ENCODE peak calls at places on chromosomes 1 and 21, in six cellular contexts. One of them, this sample, is unnamed.

GRCh38 chr1:44154665-44155064 is 13.2 kb upstream of the KLF18 start:
- DNase-seq in MM.1S: no peak
- DNase-seq in anterior cingulate cortex: no peak
- DNase-seq in NB4: no peak
- DNase-seq in GM19239: no peak
- DNase-seq in kidney tubule cell: peak; percentile 23
- DNase-seq in this sample: peak; percentile 13

GRCh38 chr1:17587693-17588047 is 48.2 kb downstream of the ARHGEF10L start:
- DNase-seq in MM.1S: no peak
- DNase-seq in anterior cingulate cortex: no peak
- DNase-seq in NB4: no peak
- DNase-seq in GM19239: no peak
- DNase-seq in kidney tubule cell: peak; percentile 70
- DNase-seq in this sample: peak; percentile 24

GRCh38 chr1:215992620-215993019 is 425.5 kb downstream of the KCTD3 start:
- DNase-seq in MM.1S: peak; percentile 14
- DNase-seq in anterior cingulate cortex: no peak
- DNase-seq in NB4: peak; percentile 12
- DNase-seq in GM19239: no peak
- DNase-seq in kidney tubule cell: peak; percentile 49
- DNase-seq in this sample: peak; percentile 8

GRCh38 chr1:20187103-20187812 is 940 bp upstream of the PLA2G2C start:
- DNase-seq in MM.1S: no peak
- DNase-seq in anterior cingulate cortex: peak; percentile 73
- DNase-seq in NB4: no peak
- DNase-seq in GM19239: no peak
- DNase-seq in kidney tubule cell: peak; percentile 3
- DNase-seq in this sample: no peak

GRCh38 chr1:196535727-196536126 is 72.5 kb downstream of the KCNT2 start:
- DNase-seq in MM.1S: peak; percentile 46
- DNase-seq in anterior cingulate cortex: no peak
- DNase-seq in NB4: peak; percentile 50
- DNase-seq in GM19239: no peak
- DNase-seq in kidney tubule cell: peak; percentile 29
- DNase-seq in this sample: peak; percentile 48

GRCh38 chr1:36217667-36218066 is 6.6 kb upstream of the THRAP3 start:
- DNase-seq in MM.1S: no peak
- DNase-seq in anterior cingulate cortex: no peak
- DNase-seq in NB4: peak; percentile 30
- DNase-seq in GM19239: no peak
- DNase-seq in kidney tubule cell: peak; percentile 50
- DNase-seq in this sample: peak; percentile 27

GRCh38 chr1:203584040-203584439 is 42.6 kb upstream of the ATP2B4 start:
- DNase-seq in MM.1S: no peak
- DNase-seq in anterior cingulate cortex: no peak
- DNase-seq in NB4: no peak
- DNase-seq in GM19239: no peak
- DNase-seq in kidney tubule cell: no peak
- DNase-seq in this sample: no peak

GRCh38 chr1:192378878-192379277 is 62.1 kb downstream of the RGS21 start:
- DNase-seq in MM.1S: no peak
- DNase-seq in anterior cingulate cortex: no peak
- DNase-seq in NB4: no peak
- DNase-seq in GM19239: no peak
- DNase-seq in kidney tubule cell: no peak
- DNase-seq in this sample: no peak

GRCh38 chr1:203778789-203779188 is 13.8 kb downstream of the LAX1 start:
- DNase-seq in MM.1S: no peak
- DNase-seq in anterior cingulate cortex: no peak
- DNase-seq in NB4: no peak
- DNase-seq in GM19239: no peak
- DNase-seq in kidney tubule cell: no peak
- DNase-seq in this sample: no peak

GRCh38 chr21:18002393-18002792 is 183.2 kb upstream of the C21orf91 start:
- DNase-seq in MM.1S: no peak
- DNase-seq in anterior cingulate cortex: no peak
- DNase-seq in NB4: no peak
- DNase-seq in GM19239: no peak
- DNase-seq in kidney tubule cell: no peak
- DNase-seq in this sample: no peak

GRCh38 chr1:119132179-119132578 is 8.3 kb downstream of the WARS2 start:
- DNase-seq in MM.1S: no peak
- DNase-seq in anterior cingulate cortex: no peak
- DNase-seq in NB4: peak; percentile 4
- DNase-seq in GM19239: no peak
- DNase-seq in kidney tubule cell: peak; percentile 89
- DNase-seq in this sample: no peak

This sample was measured in mammary epithelial cell.